ENCODE peak calls at places on chromosome 1, in ten cellular contexts. J is activated naive CD4-positive, alpha-beta T cell; T is KBM-7; X is coronary artery; Z is NCI-H1417; V is astrocyte of the spinal cord; N is GM13976; I is AG10803; B is left cardiac atrium; S is esophagus squamous epithelium. U is an unnamed sample.

GRCh38 chr1:35587736-35588135 is 14.6 kb downstream of the TFAP2E start:
- DNase-seq in J (no peak), T (no peak), X (no peak), Z (no peak), V (no peak), N (no peak), I (no peak), B (no peak), S (no peak), U (no peak)

GRCh38 chr1:9242338-9242969 is 7.9 kb downstream of the H6PD start:
- DNase-seq in J (no peak), T (no peak), X (peak; percentile 88), Z (no peak), V (no peak), N (no peak), I (peak; percentile 18), B (peak; percentile 83), S (no peak), U (no peak)

GRCh38 chr1:22702671-22703070 is 8.0 kb upstream of the EPHB2 start:
- DNase-seq in J (no peak), T (no peak), X (no peak), Z (no peak), V (no peak), N (no peak), I (no peak), B (no peak), S (no peak), U (no peak)

GRCh38 chr1:163440090-163440489 is 118.3 kb downstream of the NUF2 start:
- DNase-seq in J (no peak), T (no peak), X (no peak), Z (no peak), V (no peak), N (no peak), I (no peak), B (no peak), S (no peak), U (no peak)

GRCh38 chr1:212946872-212947271 is 3.5 kb upstream of the VASH2 start:
- DNase-seq in J (no peak), T (no peak), X (no peak), Z (no peak), V (no peak), N (no peak), I (no peak), B (no peak), S (no peak), U (no peak)

GRCh38 chr1:19458815-19459417 is 26.4 kb downstream of the CAPZB start:
- DNase-seq in J (no peak), T (no peak), X (no peak), Z (no peak), V (no peak), N (no peak), I (no peak), B (no peak), S (no peak), U (no peak)

GRCh38 chr1:8266436-8267165 is 51.3 kb upstream of the SLC45A1 start:
- DNase-seq in J (no peak), T (no peak), X (no peak), Z (no peak), V (no peak), N (no peak), I (no peak), B (no peak), S (no peak), U (no peak)

GRCh38 chr1:3651939-3652537 is at the start of gene TP73:
- DNase-seq in J (no peak), T (no peak), X (no peak), Z (no peak), V (no peak), N (peak; percentile 84), I (no peak), B (no peak), S (no peak), U (no peak)

GRCh38 chr1:63617450-63617849 is 24.2 kb downstream of the PGM1 start:
- DNase-seq in J (no peak), T (no peak), X (no peak), Z (no peak), V (no peak), N (no peak), I (no peak), B (no peak), S (no peak), U (no peak)

GRCh38 chr1:96533820-96534219 is 187.8 kb upstream of the PTBP2 start:
- DNase-seq in J (no peak), T (no peak), X (no peak), Z (no peak), V (no peak), N (no peak), I (peak; percentile 74), B (no peak), S (no peak), U (no peak)

GRCh38 chr1:9766759-9767442 is 56.9 kb downstream of the CLSTN1 start:
- DNase-seq in J (no peak), T (no peak), X (no peak), Z (no peak), V (peak; percentile 99), N (no peak), I (peak; percentile 100), B (no peak), S (no peak), U (peak; percentile 100)

GRCh38 chr1:228276361-228276831 is 68.6 kb downstream of the OBSCN start:
- DNase-seq in J (no peak), T (no peak), X (peak; percentile 73), Z (peak; percentile 51), V (no peak), N (no peak), I (no peak), B (no peak), S (no peak), U (peak; percentile 5)

GRCh38 chr1:89866568-89866967 is 45.7 kb downstream of the LRRC8D start:
- DNase-seq in J (no peak), T (no peak), X (no peak), Z (no peak), V (no peak), N (no peak), I (no peak), B (no peak), S (no peak), U (no peak)

GRCh38 chr1:30652151-30652915 is 71.1 kb downstream of the MATN1 start:
- DNase-seq in J (no peak), T (no peak), X (no peak), Z (peak; percentile 44), V (no peak), N (no peak), I (no peak), B (no peak), S (no peak), U (no peak)

GRCh38 chr1:26372039-26372438 is 511 bp downstream of the ZNF683 start:
- DNase-seq in J (no peak), T (no peak), X (no peak), Z (no peak), V (no peak), N (no peak), I (no peak), B (no peak), S (no peak), U (no peak)

GRCh38 chr1:43232071-43232470 is 37.7 kb upstream of the TMEM125 start:
- DNase-seq in J (no peak), T (no peak), X (no peak), Z (no peak), V (peak; percentile 72), N (no peak), I (peak; percentile 64), B (peak; percentile 39), S (no peak), U (peak; percentile 79)

GRCh38 chr1:225349826-225350225 is 78.0 kb downstream of the LBR start:
- DNase-seq in J (no peak), T (peak; percentile 6), X (no peak), Z (no peak), V (no peak), N (no peak), I (no peak), B (no peak), S (no peak), U (no peak)

GRCh38 chr1:71557138-71557537 is 476.3 kb upstream of the ZRANB2 start:
- DNase-seq in J (no peak), T (no peak), X (no peak), Z (no peak), V (no peak), N (no peak), I (no peak), B (no peak), S (no peak), U (no peak)

U was measured in fibroblast of lung.